ENCODE peak calls at places on chromosomes 13 and 19, in seven cellular contexts. P is hepatocyte, L is heart left ventricle, Z is testis, K is transverse colon, W is GM10248, D is neural progenitor cell. X is an unnamed sample.

GRCh38 chr13:83024226-83024625 is 858.0 kb downstream of the SLITRK1 start:
- DNase-seq in P (no peak), L (no peak), Z (no peak), K (no peak), W (no peak), D (no peak), X (no peak)

GRCh38 chr19:16073481-16073880 is 2.8 kb upstream of the TPM4 start:
- DNase-seq in P (no peak), L (no peak), Z (no peak), K (peak), W (no peak), D (no peak), X (no peak)

GRCh38 chr13:28477709-28477973 is 17.3 kb downstream of the FLT1 start:
- DNase-seq in P (no peak), L (no peak), Z (no peak), K (no peak), W (no peak), D (no peak), X (no peak)

GRCh38 chr13:106768991-106769390 is 201.1 kb upstream of the ARGLU1 start:
- DNase-seq in P (no peak), L (no peak), Z (no peak), K (no peak), W (no peak), D (no peak), X (no peak)

GRCh38 chr19:39563408-39563807 is 23.4 kb upstream of the EID2 start:
- DNase-seq in P (no peak), L (no peak), Z (no peak), K (no peak), W (no peak), D (no peak), X (peak)

GRCh38 chr13:110756268-110756667 is 42.8 kb downstream of the ING1 start:
- DNase-seq in P (no peak), L (no peak), Z (no peak), K (no peak), W (no peak), D (no peak), X (no peak)

GRCh38 chr13:22110368-22110767 is 439.5 kb downstream of the FGF9 start:
- DNase-seq in P (no peak), L (no peak), Z (no peak), K (no peak), W (no peak), D (no peak), X (no peak)

GRCh38 chr13:33571618-33572017 is 246.3 kb upstream of the RFC3 start:
- DNase-seq in P (no peak), L (no peak), Z (no peak), K (no peak), W (peak), D (no peak), X (no peak)

GRCh38 chr19:48812094-48812929 is 1.5 kb upstream of the BCAT2 start:
- DNase-seq in P (peak), L (peak), Z (peak), K (peak), W (peak), D (peak), X (peak)

GRCh38 chr19:45098521-45099464 is 5.8 kb downstream of the PPP1R37 start:
- DNase-seq in P (no peak), L (peak), Z (peak), K (no peak), W (no peak), D (no peak), X (no peak)

GRCh38 chr13:94765814-94766213 is 53.5 kb upstream of the SOX21 start:
- DNase-seq in P (no peak), L (no peak), Z (peak), K (no peak), W (no peak), D (no peak), X (no peak)

GRCh38 chr19:1907563-1908363 is 2.6 kb downstream of the ADAT3 start:
- DNase-seq in P (peak), L (no peak), Z (no peak), K (peak), W (no peak), D (no peak), X (peak)

GRCh38 chr13:65856464-65856863 is 1373.7 kb downstream of the PCDH9 start:
- DNase-seq in P (peak), L (no peak), Z (no peak), K (no peak), W (no peak), D (no peak), X (no peak)

GRCh38 chr13:33072282-33072681 is 56.1 kb downstream of the KL start:
- DNase-seq in P (no peak), L (no peak), Z (no peak), K (no peak), W (no peak), D (no peak), X (no peak)

GRCh38 chr19:41323023-41323422 is 13.1 kb downstream of the CCDC97 start:
- DNase-seq in P (peak), L (peak), Z (peak), K (no peak), W (no peak), D (no peak), X (no peak)

GRCh38 chr13:69720278-69720983 is 387.2 kb upstream of the ATXN8OS start:
- DNase-seq in P (peak), L (no peak), Z (no peak), K (peak), W (no peak), D (no peak), X (no peak)

GRCh38 chr19:16161848-16162247 is 11.5 kb downstream of the CIB3 start:
- DNase-seq in P (no peak), L (no peak), Z (no peak), K (no peak), W (no peak), D (no peak), X (peak)

GRCh38 chr19:49686503-49687088 is 2.8 kb upstream of the ADM5 start:
- DNase-seq in P (no peak), L (no peak), Z (no peak), K (no peak), W (no peak), D (no peak), X (no peak)

GRCh38 chr19:13978306-13978705 is 26.0 kb downstream of the DCAF15 start:
- DNase-seq in P (peak), L (peak), Z (peak), K (peak), W (no peak), D (peak), X (no peak)

GRCh38 chr13:90238433-90238832 is 1109.1 kb upstream of the MIR17HG start:
- DNase-seq in P (no peak), L (no peak), Z (no peak), K (no peak), W (no peak), D (peak), X (no peak)

GRCh38 chr13:109331898-109332297 is 454.5 kb downstream of the IRS2 start:
- DNase-seq in P (peak), L (no peak), Z (no peak), K (no peak), W (no peak), D (no peak), X (no peak)

GRCh38 chr19:15123900-15124299 is 16.7 kb downstream of the SYDE1 start:
- DNase-seq in P (no peak), L (peak), Z (peak), K (peak), W (no peak), D (no peak), X (no peak)

GRCh38 chr19:45103200-45103624 is 10.2 kb downstream of the PPP1R37 start:
- DNase-seq in P (no peak), L (peak), Z (peak), K (no peak), W (no peak), D (no peak), X (no peak)

GRCh38 chr19:17327654-17328516 is 6.8 kb downstream of the ANO8 start:
- DNase-seq in P (peak), L (no peak), Z (peak), K (peak), W (peak), D (peak), X (no peak)

GRCh38 chr19:49339364-49340068 is 4.3 kb downstream of the CD37 start:
- DNase-seq in P (peak), L (peak), Z (peak), K (peak), W (peak), D (peak), X (no peak)

GRCh38 chr19:2360876-2361232 is 789 bp downstream of the TMPRSS9 start:
- DNase-seq in P (no peak), L (no peak), Z (no peak), K (no peak), W (no peak), D (no peak), X (no peak)

GRCh38 chr13:33882804-33883203 is 64.9 kb downstream of the RFC3 start:
- DNase-seq in P (no peak), L (no peak), Z (no peak), K (no peak), W (no peak), D (no peak), X (no peak)

GRCh38 chr19:18167975-18168645 is 5.5 kb upstream of the IFI30 start:
- DNase-seq in P (peak), L (peak), Z (no peak), K (peak), W (peak), D (peak), X (peak)

GRCh38 chr19:46951236-46951986 is 68.2 kb upstream of the NPAS1 start:
- DNase-seq in P (peak), L (no peak), Z (no peak), K (peak), W (no peak), D (no peak), X (peak)

GRCh38 chr19:48967346-48968178 is 2.5 kb downstream of the FTL start:
- DNase-seq in P (peak), L (no peak), Z (peak), K (peak), W (no peak), D (no peak), X (no peak)

GRCh38 chr13:50241479-50241878 is 226.2 kb downstream of the KCNRG start:
- DNase-seq in P (no peak), L (no peak), Z (no peak), K (no peak), W (no peak), D (no peak), X (peak)

GRCh38 chr19:2846180-2846935 is 5.1 kb downstream of the ZNF555 start:
- DNase-seq in P (no peak), L (no peak), Z (no peak), K (no peak), W (no peak), D (no peak), X (no peak)

GRCh38 chr19:58535857-58536256 is 8.0 kb upstream of the TRIM28 start:
- DNase-seq in P (no peak), L (no peak), Z (no peak), K (no peak), W (no peak), D (no peak), X (no peak)

GRCh38 chr13:20703785-20704458 is 423 bp downstream of the IL17D start:
- DNase-seq in P (peak), L (peak), Z (peak), K (peak), W (peak), D (peak), X (peak)

GRCh38 chr19:55247621-55248099 is 11.2 kb downstream of the PPP6R1 start:
- DNase-seq in P (no peak), L (peak), Z (no peak), K (peak), W (no peak), D (no peak), X (peak)

GRCh38 chr19:34405892-34406660 is 1.9 kb downstream of the PDCD2L start:
- DNase-seq in P (no peak), L (no peak), Z (no peak), K (no peak), W (no peak), D (no peak), X (no peak)
- TF ChIP-seq CTCF in P (no peak), L (no peak), Z (no peak), K (no peak), W (no peak), D (no peak), X (no peak)

DNA sequence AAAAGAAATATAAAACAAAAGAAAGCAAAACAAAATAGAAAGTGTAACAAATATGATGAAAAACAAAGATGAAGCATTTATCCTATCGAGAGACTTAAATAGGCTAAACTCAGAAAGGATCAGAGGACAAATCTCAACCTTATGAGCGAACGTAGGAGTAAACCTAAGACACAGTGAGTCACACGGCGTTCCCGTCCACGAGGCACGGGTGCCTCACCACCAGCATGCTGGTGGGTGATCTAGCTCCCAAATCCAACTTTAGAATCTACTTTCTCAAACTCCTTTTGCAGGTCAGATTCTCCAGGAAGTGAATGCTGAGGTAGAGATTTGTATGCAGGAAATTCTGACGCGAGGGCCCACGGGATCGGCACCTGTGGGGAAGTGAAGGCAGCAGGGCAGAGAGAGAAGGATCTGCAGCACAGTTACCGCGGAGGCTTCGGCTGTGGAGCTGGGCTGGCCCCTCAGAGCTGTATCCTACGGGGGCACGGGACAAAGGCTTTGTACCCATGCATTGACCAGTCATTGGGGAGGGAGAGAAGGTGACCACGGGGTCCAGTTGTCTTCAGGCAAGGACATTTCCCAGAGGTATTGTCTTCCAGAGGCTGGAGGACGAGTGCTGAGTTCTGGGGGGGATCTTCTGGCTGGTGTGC is 7.5 kb upstream of the MIER2 start:
- DNase-seq in P (no peak), L (no peak), Z (no peak), K (no peak), W (no peak), D (no peak), X (no peak)
- TF ChIP-seq CTCF in P (no peak), L (no peak), Z (no peak), K (no peak), W (no peak), D (no peak), X (no peak)

DNA sequence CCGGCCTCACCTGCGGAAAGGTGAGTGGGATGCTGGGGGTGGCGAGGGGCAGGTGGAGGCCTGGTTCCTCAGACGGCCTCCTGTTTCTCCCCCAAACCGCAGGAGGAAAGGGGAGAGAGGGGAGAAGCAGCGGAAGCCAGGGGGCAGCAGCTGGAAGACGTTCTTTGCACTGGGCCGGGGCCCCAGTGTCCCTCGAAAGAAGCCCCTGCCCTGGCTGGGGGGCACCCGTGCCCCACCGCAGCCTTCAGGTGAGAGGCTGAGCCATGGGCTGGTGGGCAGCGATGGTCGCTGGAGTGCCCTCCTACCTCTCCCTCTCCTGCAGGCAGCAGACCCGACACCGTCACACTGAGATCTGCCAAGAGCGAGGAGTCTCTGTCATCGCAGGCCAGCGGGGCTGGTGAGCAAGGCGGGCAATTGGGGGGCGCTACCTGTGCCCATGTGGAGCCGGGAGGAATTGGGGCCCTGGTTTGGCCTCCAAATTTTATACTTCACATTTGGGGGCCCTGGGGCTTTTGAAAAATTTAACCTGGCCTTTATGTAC is 9.8 kb downstream of the ARHGAP33 start:
- DNase-seq in P (no peak), L (no peak), Z (no peak), K (no peak), W (no peak), D (no peak), X (no peak)
- TF ChIP-seq CTCF in P (no peak), L (no peak), Z (no peak), K (no peak), W (no peak), D (peak), X (no peak)

GRCh38 chr19:33767898-33768413 is 28.7 kb upstream of the KCTD15 start:
- DNase-seq in P (peak), L (no peak), Z (peak), K (no peak), W (no peak), D (peak), X (peak)
- TF ChIP-seq CTCF in P (peak), L (peak), Z (no peak), K (no peak), W (no peak), D (peak), X (peak)